ENCODE peak calls at places on chromosomes 7 and 10, in six cellular contexts. One of them, this sample, is unnamed.
A peak's percentile ranks its signal among the peaks of the same experiment; 100 is the strongest.

GRCh38 chr7:100655908-100656674 is at the start of gene ACTL6B:
- DNase-seq in PC-9: no peak
- DNase-seq in IMR-90: peak; percentile 18
- DNase-seq in left lung: peak; percentile 85
- DNase-seq in Peyer's patch: no peak
- DNase-seq in uterus: no peak
- DNase-seq in this sample: peak; percentile 65

GRCh38 chr10:103605359-103606156 is 112.1 kb downstream of the NEURL1 start:
- DNase-seq in PC-9: peak; percentile 15
- DNase-seq in IMR-90: peak; percentile 43
- DNase-seq in left lung: no peak
- DNase-seq in Peyer's patch: peak; percentile 24
- DNase-seq in uterus: peak; percentile 78
- DNase-seq in this sample: peak; percentile 38

GRCh38 chr7:99762680-99763327 is 21.2 kb downstream of the CYP3A4 start:
- DNase-seq in PC-9: peak; percentile 43
- DNase-seq in IMR-90: peak; percentile 70
- DNase-seq in left lung: peak; percentile 37
- DNase-seq in Peyer's patch: no peak
- DNase-seq in uterus: no peak
- DNase-seq in this sample: no peak

GRCh38 chr7:135919071-135919841 is 57.9 kb downstream of the MTPN start:
- DNase-seq in PC-9: no peak
- DNase-seq in IMR-90: no peak
- DNase-seq in left lung: peak; percentile 41
- DNase-seq in Peyer's patch: no peak
- DNase-seq in uterus: no peak
- DNase-seq in this sample: no peak

GRCh38 chr7:121410829-121411596 is 14.9 kb upstream of the FAM3C start:
- DNase-seq in PC-9: no peak
- DNase-seq in IMR-90: no peak
- DNase-seq in left lung: no peak
- DNase-seq in Peyer's patch: no peak
- DNase-seq in uterus: no peak
- DNase-seq in this sample: no peak

GRCh38 chr10:109698121-109698520 is 225.2 kb downstream of the XPNPEP1 start:
- DNase-seq in PC-9: no peak
- DNase-seq in IMR-90: no peak
- DNase-seq in left lung: no peak
- DNase-seq in Peyer's patch: no peak
- DNase-seq in uterus: no peak
- DNase-seq in this sample: no peak

GRCh38 chr7:139232377-139232717 is 1.3 kb downstream of the UBN2 start:
- DNase-seq in PC-9: no peak
- DNase-seq in IMR-90: peak; percentile 24
- DNase-seq in left lung: no peak
- DNase-seq in Peyer's patch: no peak
- DNase-seq in uterus: no peak
- DNase-seq in this sample: no peak

GRCh38 chr7:130940326-130940725 is 206.3 kb upstream of the KLF14 start:
- DNase-seq in PC-9: no peak
- DNase-seq in IMR-90: no peak
- DNase-seq in left lung: no peak
- DNase-seq in Peyer's patch: no peak
- DNase-seq in uterus: no peak
- DNase-seq in this sample: no peak

GRCh38 chr7:45710271-45711160 is 136.3 kb downstream of the ADCY1 start:
- DNase-seq in PC-9: no peak
- DNase-seq in IMR-90: no peak
- DNase-seq in left lung: peak; percentile 55
- DNase-seq in Peyer's patch: no peak
- DNase-seq in uterus: no peak
- DNase-seq in this sample: no peak

GRCh38 chr7:30815016-30815854 is 44.0 kb downstream of the MINDY4 start:
- DNase-seq in PC-9: no peak
- DNase-seq in IMR-90: no peak
- DNase-seq in left lung: no peak
- DNase-seq in Peyer's patch: no peak
- DNase-seq in uterus: no peak
- DNase-seq in this sample: no peak

GRCh38 chr10:96973809-96974208 is 141.7 kb downstream of the LCOR start:
- DNase-seq in PC-9: no peak
- DNase-seq in IMR-90: no peak
- DNase-seq in left lung: no peak
- DNase-seq in Peyer's patch: no peak
- DNase-seq in uterus: no peak
- DNase-seq in this sample: no peak

GRCh38 chr10:78013564-78013963 is 15.8 kb downstream of the POLR3A start:
- DNase-seq in PC-9: no peak
- DNase-seq in IMR-90: no peak
- DNase-seq in left lung: no peak
- DNase-seq in Peyer's patch: no peak
- DNase-seq in uterus: no peak
- DNase-seq in this sample: no peak

GRCh38 chr7:5143935-5144903 is 45.8 kb upstream of the WIPI2 start:
- DNase-seq in PC-9: peak; percentile 21
- DNase-seq in IMR-90: peak; percentile 1
- DNase-seq in left lung: peak; percentile 77
- DNase-seq in Peyer's patch: peak; percentile 63
- DNase-seq in uterus: no peak
- DNase-seq in this sample: peak; percentile 52

GRCh38 chr7:17520941-17521340 is 222.5 kb downstream of the AHR start:
- DNase-seq in PC-9: no peak
- DNase-seq in IMR-90: peak; percentile 49
- DNase-seq in left lung: no peak
- DNase-seq in Peyer's patch: no peak
- DNase-seq in uterus: no peak
- DNase-seq in this sample: no peak

GRCh38 chr10:132494831-132495230 is 42.8 kb upstream of the INPP5A start:
- DNase-seq in PC-9: no peak
- DNase-seq in IMR-90: no peak
- DNase-seq in left lung: no peak
- DNase-seq in Peyer's patch: no peak
- DNase-seq in uterus: peak; percentile 15
- DNase-seq in this sample: no peak

GRCh38 chr7:130273863-130274262 is 7.2 kb downstream of the CPA2 start:
- DNase-seq in PC-9: no peak
- DNase-seq in IMR-90: peak; percentile 68
- DNase-seq in left lung: no peak
- DNase-seq in Peyer's patch: no peak
- DNase-seq in uterus: peak; percentile 68
- DNase-seq in this sample: no peak

GRCh38 chr7:127107601-127108007 is 145.1 kb downstream of the GRM8 start:
- DNase-seq in PC-9: peak; percentile 43
- DNase-seq in IMR-90: peak; percentile 19
- DNase-seq in left lung: no peak
- DNase-seq in Peyer's patch: no peak
- DNase-seq in uterus: no peak
- DNase-seq in this sample: no peak

GRCh38 chr10:124392651-124393342 is 25.9 kb downstream of the OAT start:
- DNase-seq in PC-9: no peak
- DNase-seq in IMR-90: no peak
- DNase-seq in left lung: no peak
- DNase-seq in Peyer's patch: no peak
- DNase-seq in uterus: no peak
- DNase-seq in this sample: no peak

GRCh38 chr7:91566333-91566732 is 302.1 kb downstream of the FZD1 start:
- DNase-seq in PC-9: no peak
- DNase-seq in IMR-90: no peak
- DNase-seq in left lung: no peak
- DNase-seq in Peyer's patch: no peak
- DNase-seq in uterus: no peak
- DNase-seq in this sample: no peak

GRCh38 chr10:29709484-29710002 is 74.8 kb upstream of the SVIL start:
- DNase-seq in PC-9: no peak
- DNase-seq in IMR-90: no peak
- DNase-seq in left lung: peak; percentile 52
- DNase-seq in Peyer's patch: no peak
- DNase-seq in uterus: no peak
- DNase-seq in this sample: no peak

GRCh38 chr7:22372863-22373262 is 15.9 kb upstream of the RAPGEF5 start:
- DNase-seq in PC-9: peak; percentile 25
- DNase-seq in IMR-90: no peak
- DNase-seq in left lung: no peak
- DNase-seq in Peyer's patch: no peak
- DNase-seq in uterus: no peak
- DNase-seq in this sample: no peak

GRCh38 chr7:133742709-133743538 is 384.2 kb upstream of the LRGUK start:
- DNase-seq in PC-9: no peak
- DNase-seq in IMR-90: peak; percentile 36
- DNase-seq in left lung: no peak
- DNase-seq in Peyer's patch: no peak
- DNase-seq in uterus: no peak
- DNase-seq in this sample: no peak

GRCh38 chr10:470339-471003 is 219.0 kb downstream of the DIP2C start:
- DNase-seq in PC-9: no peak
- DNase-seq in IMR-90: no peak
- DNase-seq in left lung: no peak
- DNase-seq in Peyer's patch: no peak
- DNase-seq in uterus: no peak
- DNase-seq in this sample: peak; percentile 23

GRCh38 chr10:12650122-12650521 is 300.8 kb downstream of the CAMK1D start:
- DNase-seq in PC-9: no peak
- DNase-seq in IMR-90: no peak
- DNase-seq in left lung: peak; percentile 61
- DNase-seq in Peyer's patch: no peak
- DNase-seq in uterus: no peak
- DNase-seq in this sample: peak; percentile 91

GRCh38 chr10:24958701-24959392 is 6.4 kb upstream of the PRTFDC1 start:
- DNase-seq in PC-9: no peak
- DNase-seq in IMR-90: peak; percentile 80
- DNase-seq in left lung: no peak
- DNase-seq in Peyer's patch: no peak
- DNase-seq in uterus: peak; percentile 82
- DNase-seq in this sample: no peak

GRCh38 chr7:4621401-4621800 is 60.7 kb upstream of the FOXK1 start:
- DNase-seq in PC-9: no peak
- DNase-seq in IMR-90: no peak
- DNase-seq in left lung: no peak
- DNase-seq in Peyer's patch: no peak
- DNase-seq in uterus: no peak
- DNase-seq in this sample: no peak

GRCh38 chr7:69776611-69777010 is 178.3 kb downstream of the AUTS2 start:
- DNase-seq in PC-9: no peak
- DNase-seq in IMR-90: no peak
- DNase-seq in left lung: no peak
- DNase-seq in Peyer's patch: no peak
- DNase-seq in uterus: no peak
- DNase-seq in this sample: no peak

GRCh38 chr7:51034531-51035264 is 252.0 kb upstream of the GRB10 start:
- DNase-seq in PC-9: peak; percentile 18
- DNase-seq in IMR-90: peak; percentile 76
- DNase-seq in left lung: no peak
- DNase-seq in Peyer's patch: no peak
- DNase-seq in uterus: no peak
- DNase-seq in this sample: no peak

DNA sequence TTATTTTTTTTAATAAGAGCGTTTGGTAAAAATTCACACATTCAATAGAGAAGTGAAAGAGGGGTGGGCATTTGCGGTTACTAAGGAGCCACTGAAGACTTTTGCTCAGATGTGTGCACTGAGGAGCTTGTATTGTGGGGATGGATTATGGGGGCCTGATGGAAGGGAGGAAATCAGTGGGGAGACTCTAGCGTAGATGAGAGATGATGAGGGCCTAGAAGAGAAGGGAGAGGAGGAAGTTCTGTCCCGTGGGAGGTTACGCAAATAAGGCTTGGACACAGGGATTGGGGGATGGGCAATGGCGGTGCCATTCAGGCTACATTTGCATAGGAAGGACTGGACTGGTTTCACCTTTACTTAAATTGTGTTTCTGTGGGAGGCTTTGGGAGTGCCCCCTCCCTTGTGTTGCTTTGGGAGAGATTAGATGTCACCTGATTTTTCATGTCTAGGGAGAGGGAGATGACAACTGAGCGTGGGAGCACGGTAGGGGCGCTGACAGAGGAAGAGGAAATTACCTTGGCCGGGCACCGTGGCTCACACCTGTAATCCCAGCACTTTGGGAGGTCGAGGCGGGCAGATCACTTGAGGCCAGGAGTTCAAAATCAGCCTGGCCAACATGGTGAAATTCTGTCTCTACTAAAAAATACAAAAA is 2.2 kb upstream of the HIP1 start:
- DNase-seq in PC-9: no peak
- DNase-seq in IMR-90: no peak
- DNase-seq in left lung: no peak
- DNase-seq in Peyer's patch: peak; percentile 68
- DNase-seq in uterus: peak; percentile 31
- DNase-seq in this sample: peak; percentile 45
- H3K4me3 ChIP-seq in PC-9: no peak overlapping the region
- H3K4me3 ChIP-seq in IMR-90: no peak overlapping the region
- H3K4me3 ChIP-seq in left lung: no peak overlapping the region
- H3K4me3 ChIP-seq in Peyer's patch: no peak overlapping the region
- H3K4me3 ChIP-seq in uterus: no peak overlapping the region
- H3K4me3 ChIP-seq in this sample: no peak overlapping the region

GRCh38 chr10:17344206-17344605 is 110.2 kb downstream of the ST8SIA6 start:
- DNase-seq in PC-9: no peak
- DNase-seq in IMR-90: no peak
- DNase-seq in left lung: peak; percentile 11
- DNase-seq in Peyer's patch: no peak
- DNase-seq in uterus: no peak
- DNase-seq in this sample: no peak
- H3K4me1 ChIP-seq in PC-9: peaks cover 11% of the 10 kb centered on the region
- H3K4me1 ChIP-seq in IMR-90: peaks cover 4% of the 10 kb centered on the region
- H3K4me1 ChIP-seq in left lung: no peaks in the 10 kb centered on the region
- H3K4me1 ChIP-seq in Peyer's patch: no peaks in the 10 kb centered on the region
- H3K4me1 ChIP-seq in uterus: no peaks in the 10 kb centered on the region
- H3K4me1 ChIP-seq in this sample: no peaks in the 10 kb centered on the region

DNA sequence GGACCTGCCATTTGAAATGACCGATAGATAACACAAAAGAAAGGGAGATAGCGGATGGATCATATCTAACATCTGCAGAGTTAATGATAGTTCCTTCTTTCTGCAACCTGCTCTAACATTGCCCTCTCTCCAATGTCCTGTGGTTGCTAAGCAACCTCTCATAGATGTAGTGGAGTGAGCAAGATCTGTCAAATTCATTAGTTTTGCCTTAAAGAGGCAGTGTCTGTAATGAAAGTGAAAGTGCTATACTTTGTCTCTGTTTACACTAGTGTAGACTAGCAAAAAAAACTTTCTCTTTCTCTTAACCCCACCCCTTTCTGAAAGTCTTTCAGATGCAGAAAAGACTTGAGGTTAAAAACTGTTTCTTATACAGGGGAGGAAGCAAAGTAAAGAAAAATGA is 1196.9 kb downstream of the SORCS3 start:
- DNase-seq in PC-9: no peak
- DNase-seq in IMR-90: no peak
- DNase-seq in left lung: no peak
- DNase-seq in Peyer's patch: no peak
- DNase-seq in uterus: no peak
- DNase-seq in this sample: no peak
- H3K4me3 ChIP-seq in PC-9: no peak overlapping the region
- H3K4me3 ChIP-seq in IMR-90: no peak overlapping the region
- H3K4me3 ChIP-seq in left lung: peak overlapping the region; percentile 31
- H3K4me3 ChIP-seq in Peyer's patch: no peak overlapping the region
- H3K4me3 ChIP-seq in uterus: peak overlapping the region; percentile 27
- H3K4me3 ChIP-seq in this sample: peak overlapping the region; percentile 20

DNA sequence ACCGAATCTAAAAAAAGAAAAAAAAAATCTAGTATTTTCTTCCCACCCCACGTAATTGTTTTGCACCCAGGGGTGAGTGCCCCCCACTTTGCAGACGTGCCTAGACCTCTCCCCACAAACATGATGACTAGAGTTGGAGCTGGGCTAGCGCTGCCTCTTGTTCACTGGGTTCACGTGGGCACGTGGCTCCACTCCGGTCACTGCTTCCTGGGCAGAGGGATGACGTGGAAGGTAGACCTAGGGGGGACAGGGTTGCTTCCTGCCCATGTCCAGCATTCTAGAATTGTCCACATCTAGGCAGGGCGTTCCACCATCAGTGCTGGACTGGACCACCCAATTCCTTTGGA is 861 bp upstream of the LIMK1 start:
- DNase-seq in PC-9: no peak
- DNase-seq in IMR-90: no peak
- DNase-seq in left lung: no peak
- DNase-seq in Peyer's patch: no peak
- DNase-seq in uterus: no peak
- DNase-seq in this sample: no peak
- H3K4me1 ChIP-seq in PC-9: peaks cover 32% of the 10 kb centered on the region
- H3K4me1 ChIP-seq in IMR-90: peaks cover 24% of the 10 kb centered on the region
- H3K4me1 ChIP-seq in left lung: peaks cover 23% of the 10 kb centered on the region
- H3K4me1 ChIP-seq in Peyer's patch: no peaks in the 10 kb centered on the region
- H3K4me1 ChIP-seq in uterus: no peaks in the 10 kb centered on the region
- H3K4me1 ChIP-seq in this sample: peaks cover 12% of the 10 kb centered on the region

This sample was measured in right lobe of liver.